ENCODE peak calls at places on chromosomes 12 and 14, in seven cellular contexts. T, L, W, J, O, U and S are unnamed samples.

GRCh38 chr12:5257763-5258475 is 174.0 kb upstream of the NTF3 start:
- DNase-seq in L (no peak), T (no peak), O (no peak), U (no peak), W (no peak), J (no peak), S (no peak)

GRCh38 chr12:1093166-1093751 is 102.2 kb downstream of the ERC1 start:
- DNase-seq in U (no peak), O (peak; percentile 83), T (no peak), J (peak; percentile 75), L (no peak), W (no peak), S (peak; percentile 75)

GRCh38 chr12:99553461-99553860 is 94.1 kb upstream of the GARIN6 start:
- DNase-seq in L (no peak), J (peak; percentile 13), O (no peak), W (no peak), T (no peak), U (no peak), S (no peak)

GRCh38 chr12:129558036-129558435 is 345.8 kb downstream of the TMEM132D start:
- DNase-seq in W (no peak), L (no peak), J (no peak), O (no peak), U (no peak), T (no peak), S (no peak)

GRCh38 chr12:43333650-43334043 is 218.4 kb downstream of the ADAMTS20 start:
- DNase-seq in W (no peak), U (no peak), O (no peak), L (no peak), J (no peak), T (no peak), S (no peak)

GRCh38 chr12:127272864-127273263 is 994.1 kb upstream of the TMEM132C start:
- DNase-seq in T (no peak), J (no peak), O (peak; percentile 99), L (no peak), W (no peak), U (no peak), S (peak; percentile 65)

GRCh38 chr12:31817120-31817519 is 88.3 kb upstream of the AMN1 start:
- DNase-seq in U (no peak), J (no peak), O (no peak), W (no peak), T (no peak), L (no peak), S (no peak)

GRCh38 chr12:117047810-117048584 is 51.2 kb downstream of the TESC start:
- DNase-seq in O (peak; percentile 29), J (peak; percentile 65), U (no peak), L (no peak), W (no peak), T (no peak), S (no peak)

GRCh38 chr12:114982760-114983159 is 298.8 kb upstream of the TBX3 start:
- DNase-seq in U (no peak), T (no peak), J (peak; percentile 45), L (no peak), O (peak; percentile 31), W (no peak), S (peak; percentile 38)

GRCh38 chr12:10641735-10642500 is 28.5 kb upstream of the MAGOHB start:
- DNase-seq in J (no peak), W (no peak), U (no peak), L (no peak), T (no peak), O (peak; percentile 84), S (peak; percentile 20)

GRCh38 chr12:93707836-93708235 is 30.7 kb downstream of the CRADD start:
- DNase-seq in L (no peak), U (no peak), T (no peak), O (peak; percentile 30), J (peak; percentile 59), W (no peak), S (peak; percentile 21)

DNA sequence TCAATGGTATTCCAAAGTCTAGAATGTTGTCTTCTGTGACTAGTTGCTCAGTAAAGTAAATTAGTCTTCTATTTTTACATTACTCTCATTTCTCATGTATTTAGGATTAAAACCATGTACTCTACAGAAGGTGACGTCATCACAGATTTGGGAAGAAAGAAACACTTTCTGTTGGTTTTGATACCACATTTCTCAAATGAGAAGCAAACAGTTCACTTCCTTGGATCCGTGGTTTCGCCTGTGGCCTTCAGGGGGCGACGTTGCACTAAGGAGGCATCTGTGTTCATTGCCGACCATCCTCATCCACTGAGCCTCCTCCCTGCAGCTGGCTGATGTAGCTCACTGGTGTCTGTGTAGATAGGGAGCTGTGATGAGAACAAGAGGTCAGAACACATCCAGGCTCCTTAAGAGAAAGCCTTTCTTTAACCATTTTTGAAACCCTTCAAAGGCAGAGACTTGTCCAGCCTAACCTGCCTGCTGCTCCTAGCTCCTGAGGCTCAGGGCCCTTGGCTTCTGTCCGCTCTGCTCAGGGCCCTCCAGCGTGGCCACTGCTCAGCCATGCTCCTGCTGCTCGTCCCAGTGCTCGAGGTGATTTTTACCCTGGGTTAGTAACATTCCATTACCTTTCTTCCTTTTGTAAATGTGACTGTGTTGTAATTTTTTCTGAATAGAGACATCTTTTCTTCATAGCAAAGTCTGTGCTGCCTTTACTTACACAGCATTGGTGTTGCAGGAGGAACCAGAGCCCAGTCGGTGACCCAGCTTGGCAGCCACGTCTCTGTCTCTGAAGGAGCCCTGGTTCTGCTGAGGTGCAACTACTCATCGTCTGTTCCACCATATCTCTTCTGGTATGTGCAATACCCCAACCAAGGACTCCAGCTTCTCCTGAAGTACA is 220.6 kb upstream of the OR4E1 start:
- DNase-seq in L (no peak), T (no peak), W (no peak), U (peak; percentile 62), O (no peak), J (peak; percentile 24), S (peak; percentile 21)
- TF ChIP-seq CTCF in L (peak; percentile 43), T (no peak), W (peak; percentile 17), U (peak; percentile 27), O (peak; percentile 10), J (no peak), S (peak; percentile 26)

GRCh38 chr12:52667509-52667908 is 12.7 kb downstream of the KRT1 start:
- DNase-seq in J (peak; percentile 33), T (no peak), U (peak; percentile 24), O (no peak), L (no peak), W (no peak), S (no peak)
- TF ChIP-seq CTCF in J (peak; percentile 19), T (no peak), U (no peak), O (peak; percentile 22), L (peak; percentile 8), W (no peak), S (no peak)

GRCh38 chr14:105267820-105268548 is 19.7 kb downstream of the BTBD6 start:
- DNase-seq in J (peak; percentile 36), W (no peak), T (no peak), O (no peak), L (no peak), U (no peak), S (no peak)
- TF ChIP-seq CTCF in J (peak; percentile 23), W (no peak), T (peak; percentile 19), O (no peak), L (no peak), U (no peak), S (no peak)

GRCh38 chr14:68718033-68718725 is 74.7 kb downstream of the ZFP36L1 start:
- DNase-seq in W (no peak), J (peak; percentile 58), L (no peak), T (no peak), U (no peak), O (peak; percentile 65), S (peak; percentile 41)
- TF ChIP-seq CTCF in W (no peak), J (peak; percentile 9), L (peak; percentile 37), T (no peak), U (no peak), O (peak; percentile 44), S (peak; percentile 20)

DNA sequence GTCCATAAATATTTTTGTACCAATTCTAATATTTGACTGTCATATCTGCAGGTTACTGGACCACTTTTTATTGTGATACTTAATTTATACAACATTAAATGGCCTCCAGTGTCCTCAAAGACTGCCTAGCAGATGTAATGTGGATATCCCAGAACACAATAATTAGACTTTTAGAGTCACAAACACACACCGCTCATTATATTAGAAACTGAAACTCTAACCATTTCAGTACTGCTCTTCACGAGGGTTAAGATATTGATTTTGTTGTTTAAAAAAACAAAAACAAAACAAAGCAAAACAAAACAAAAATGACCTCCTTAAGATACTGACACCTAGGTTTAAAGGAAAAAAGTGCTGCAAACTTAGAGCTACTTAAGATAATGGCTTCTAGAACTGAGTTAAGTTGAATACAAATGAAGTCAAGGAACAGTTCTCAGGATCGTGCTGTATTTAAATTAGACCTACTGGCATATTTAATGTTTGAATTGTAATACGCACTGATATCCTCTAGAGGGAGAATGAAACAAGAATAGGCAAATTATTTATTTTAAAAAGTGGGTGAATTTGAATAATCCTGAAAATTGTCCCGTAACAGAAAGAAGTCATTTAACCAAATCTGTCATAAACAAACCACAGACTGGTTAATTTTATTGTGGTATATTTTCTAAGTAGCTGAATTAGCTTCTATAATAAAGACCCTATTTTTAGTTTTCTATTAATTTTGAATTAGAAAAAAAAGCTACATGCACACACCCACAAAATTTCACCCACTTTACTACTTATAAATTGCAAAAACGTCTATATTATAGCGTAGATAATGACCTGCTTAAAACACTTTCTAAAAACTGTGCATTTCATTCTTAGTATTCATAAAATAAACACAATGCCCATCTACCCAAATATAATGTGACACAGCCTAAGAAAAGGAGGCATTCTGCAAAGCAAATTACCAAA is 395.2 kb upstream of the DCN start:
- DNase-seq in L (no peak), O (peak; percentile 52), J (peak; percentile 23), W (no peak), U (no peak), T (no peak), S (peak; percentile 32)
- TF ChIP-seq CTCF in L (peak; percentile 74), O (peak; percentile 47), J (peak; percentile 57), W (peak; percentile 58), U (no peak), T (peak; percentile 61), S (peak; percentile 52)

DNA sequence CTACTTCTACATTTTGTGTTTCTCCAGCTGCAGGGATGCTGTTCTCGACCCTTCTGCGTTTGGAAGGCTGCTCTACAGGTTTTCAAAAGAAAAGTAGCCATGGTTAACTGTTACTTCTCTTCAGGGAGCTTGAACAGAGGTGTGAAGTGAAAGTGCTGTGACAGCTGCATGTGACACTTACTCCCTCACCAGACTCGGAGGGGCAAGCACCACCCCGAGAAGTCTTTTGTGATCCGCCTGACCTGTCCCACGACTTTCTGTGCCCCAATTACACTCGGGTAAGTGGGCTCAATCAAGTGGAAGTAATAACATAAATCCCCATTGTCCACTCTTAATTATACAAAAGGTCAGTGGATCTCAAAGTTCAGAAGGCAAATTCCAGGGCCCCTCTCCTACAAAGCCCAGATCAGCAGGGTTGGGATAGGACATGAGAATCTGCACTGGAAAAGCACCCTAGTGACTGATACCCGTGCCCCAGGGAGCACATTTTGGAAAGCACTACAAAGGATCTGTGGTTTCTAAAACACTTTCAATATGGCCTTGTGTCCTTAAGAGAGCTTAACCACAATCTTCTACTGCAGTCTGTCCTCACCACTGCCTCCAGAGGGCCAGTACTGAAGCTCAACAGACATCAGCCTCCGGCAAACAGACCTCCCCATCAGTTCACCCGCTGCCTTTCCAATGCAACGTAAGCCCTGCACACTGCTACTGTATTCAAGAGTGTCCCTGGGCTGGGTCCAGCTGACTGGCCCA is 11.6 kb downstream of the FICD start:
- DNase-seq in O (no peak), W (no peak), L (no peak), U (no peak), T (no peak), J (no peak), S (no peak)
- TF ChIP-seq CTCF in O (no peak), W (no peak), L (no peak), U (no peak), T (no peak), J (no peak), S (no peak)